ENCODE peak calls at places on chromosomes 12 and 14, in seven cellular contexts. D is tibial artery, A is stomach, U is K562, T is NB4, V is HFF-Myc, H is lung. M is an unnamed sample.
A peak's percentile ranks its signal among the peaks of the same experiment; 100 is the strongest.

GRCh38 chr12:112839386-112839972 is 47.9 kb downstream of the RPH3A start:
- DNase-seq in T (no peak), V (no peak), D (no peak), U (no peak), A (no peak), H (no peak), M (peak; percentile 82)

GRCh38 chr12:3009780-3010179 is 50.6 kb downstream of the TEAD4 start:
- DNase-seq in U (no peak), T (no peak), A (no peak), V (no peak), H (no peak), D (no peak), M (no peak)

GRCh38 chr12:96132819-96133218 is 61.4 kb upstream of the ELK3 start:
- DNase-seq in U (peak; percentile 21), V (peak; percentile 12), A (no peak), T (peak; percentile 77), H (no peak), D (no peak), M (no peak)

GRCh38 chr14:24954037-24954696 is 95.8 kb downstream of the STXBP6 start:
- DNase-seq in H (no peak), A (no peak), T (no peak), V (no peak), D (no peak), U (no peak), M (no peak)

GRCh38 chr12:54004063-54004840 is 4.3 kb downstream of the HOXC9 start:
- DNase-seq in D (no peak), T (peak; percentile 31), H (no peak), U (peak; percentile 72), V (no peak), A (no peak), M (no peak)

GRCh38 chr12:124397807-124398577 is 103.1 kb downstream of the RFLNA start:
- DNase-seq in U (peak; percentile 42), V (no peak), A (peak; percentile 92), H (peak; percentile 58), T (no peak), D (no peak), M (no peak)

GRCh38 chr12:45284096-45284901 is 68.4 kb downstream of the ANO6 start:
- DNase-seq in A (no peak), U (no peak), D (no peak), V (no peak), T (no peak), H (no peak), M (peak; percentile 85)

GRCh38 chr14:54174437-54174836 is 217.8 kb upstream of the BMP4 start:
- DNase-seq in D (no peak), A (no peak), H (no peak), V (no peak), T (no peak), U (no peak), M (no peak)

GRCh38 chr14:60188115-60188514 is 22.9 kb upstream of the DHRS7 start:
- DNase-seq in A (no peak), H (no peak), V (no peak), D (no peak), U (peak; percentile 22), T (peak; percentile 45), M (no peak)

GRCh38 chr12:1282670-1283361 is 291.8 kb downstream of the ERC1 start:
- DNase-seq in A (no peak), V (no peak), T (no peak), D (peak; percentile 70), H (no peak), U (no peak), M (no peak)

GRCh38 chr14:68939893-68940613 is 39.0 kb downstream of the ACTN1 start:
- DNase-seq in U (no peak), D (peak; percentile 98), H (no peak), A (peak; percentile 48), T (no peak), V (peak; percentile 69), M (peak; percentile 99)

GRCh38 chr14:53278602-53279506 is 125.7 kb upstream of the DDHD1 start:
- DNase-seq in D (no peak), T (peak; percentile 9), H (no peak), A (no peak), U (peak; percentile 45), V (peak; percentile 50), M (peak; percentile 65)

GRCh38 chr14:63777024-63777423 is 49.2 kb upstream of the SGPP1 start:
- DNase-seq in A (no peak), H (no peak), U (no peak), D (no peak), V (no peak), T (no peak), M (peak; percentile 22)

GRCh38 chr12:53050426-53051057 is 677 bp downstream of the TNS2 start:
- DNase-seq in T (no peak), U (no peak), D (no peak), H (peak; percentile 29), V (no peak), A (peak; percentile 20), M (no peak)

GRCh38 chr14:67694791-67695393 is 672 bp downstream of the RDH11 start:
- DNase-seq in H (peak; percentile 70), U (peak; percentile 88), D (peak; percentile 71), T (peak; percentile 85), V (peak; percentile 77), A (peak; percentile 80), M (peak; percentile 95)

GRCh38 chr12:64730585-64730964 is 28.6 kb downstream of the GNS start:
- DNase-seq in U (no peak), H (no peak), A (no peak), V (no peak), T (peak; percentile 38), D (no peak), M (no peak)
- H3K4me3 ChIP-seq in U (no peak overlapping the region), H (no peak overlapping the region), A (no peak overlapping the region), V (no peak overlapping the region), T (no peak overlapping the region), D (no peak overlapping the region), M (no peak overlapping the region)

GRCh38 chr14:23577004-23577681 is 1.4 kb downstream of the JPH4 start:
- DNase-seq in D (no peak), U (no peak), T (no peak), A (peak; percentile 44), H (no peak), V (no peak), M (no peak)

GRCh38 chr14:23577710-23578392 is 739 bp downstream of the JPH4 start:
- DNase-seq in U (no peak), V (no peak), A (peak; percentile 11), H (no peak), T (no peak), D (no peak), M (no peak)

GRCh38 chr14:23579739-23580138 is 1.1 kb upstream of the JPH4 start:
- DNase-seq in A (no peak), D (no peak), T (no peak), U (no peak), V (no peak), H (no peak), M (no peak)

GRCh38 chr14:23579311-23579630 is 681 bp upstream of the JPH4 start:
- DNase-seq in T (no peak), V (no peak), D (no peak), H (no peak), U (no peak), A (peak; percentile 11), M (no peak)

DNA sequence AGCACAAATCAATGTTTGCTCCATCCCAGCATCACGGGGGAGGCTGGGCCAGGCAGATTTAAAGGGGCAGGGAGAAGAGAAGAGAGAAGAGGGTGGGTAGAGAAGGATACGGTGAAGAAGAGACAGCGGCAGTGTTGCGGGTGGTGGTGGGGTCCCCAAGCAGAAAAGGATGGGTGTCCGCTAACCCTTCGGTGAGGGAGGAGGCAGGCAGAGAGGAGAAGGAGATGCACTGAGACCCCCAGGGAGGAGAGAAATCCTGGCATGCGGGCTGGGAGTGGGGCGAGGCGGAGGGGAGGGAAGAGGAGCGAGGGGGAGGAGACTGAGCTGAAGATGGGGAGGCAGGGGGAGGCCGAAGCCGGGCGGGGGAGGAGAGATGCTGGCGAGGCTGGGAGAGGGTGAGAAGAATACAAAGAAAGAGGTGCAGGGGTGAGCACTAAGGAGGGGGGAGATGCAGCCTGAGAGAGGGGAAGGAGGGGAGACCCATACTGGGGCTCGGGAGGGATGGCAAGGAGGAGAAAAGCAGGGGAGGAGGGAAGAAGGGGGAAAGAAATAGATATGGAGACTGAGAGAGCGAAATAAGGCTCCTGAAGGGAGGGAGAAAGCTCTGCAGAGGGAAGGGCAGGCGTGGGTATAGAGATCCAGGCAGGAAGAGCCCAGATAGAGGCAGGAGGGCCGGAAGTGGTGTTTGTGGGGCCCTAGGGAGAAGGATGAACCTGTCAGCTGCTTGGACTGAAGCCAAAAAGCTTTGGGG is at the start of gene JPH4:
- DNase-seq in U (no peak), H (no peak), T (no peak), A (peak; percentile 9), D (no peak), V (no peak), M (no peak)
- H3K4me3 ChIP-seq in U (no peak within 1 kb of the TSS), H (no peak within 1 kb of the TSS), T (no peak within 1 kb of the TSS), A (peak within 1 kb of the TSS; percentile 22), D (no peak within 1 kb of the TSS), V (no peak within 1 kb of the TSS), M (no peak within 1 kb of the TSS)

GRCh38 chr14:99272669-99273024 is 650 bp upstream of the BCL11B start:
- DNase-seq in H (no peak), D (no peak), A (no peak), U (no peak), V (no peak), T (no peak), M (no peak)

GRCh38 chr14:99270491-99271287 is 1.3 kb downstream of the BCL11B start:
- DNase-seq in V (no peak), D (peak; percentile 67), T (peak; percentile 57), U (no peak), A (no peak), H (no peak), M (no peak)

GRCh38 chr14:99271288-99271941 is 582 bp downstream of the BCL11B start:
- DNase-seq in T (peak; percentile 24), U (no peak), V (no peak), A (no peak), D (no peak), H (no peak), M (no peak)

GRCh38 chr14:99273025-99273723 is 1.2 kb upstream of the BCL11B start:
- DNase-seq in H (no peak), V (no peak), U (no peak), A (peak; percentile 26), D (no peak), T (peak; percentile 53), M (no peak)

DNA sequence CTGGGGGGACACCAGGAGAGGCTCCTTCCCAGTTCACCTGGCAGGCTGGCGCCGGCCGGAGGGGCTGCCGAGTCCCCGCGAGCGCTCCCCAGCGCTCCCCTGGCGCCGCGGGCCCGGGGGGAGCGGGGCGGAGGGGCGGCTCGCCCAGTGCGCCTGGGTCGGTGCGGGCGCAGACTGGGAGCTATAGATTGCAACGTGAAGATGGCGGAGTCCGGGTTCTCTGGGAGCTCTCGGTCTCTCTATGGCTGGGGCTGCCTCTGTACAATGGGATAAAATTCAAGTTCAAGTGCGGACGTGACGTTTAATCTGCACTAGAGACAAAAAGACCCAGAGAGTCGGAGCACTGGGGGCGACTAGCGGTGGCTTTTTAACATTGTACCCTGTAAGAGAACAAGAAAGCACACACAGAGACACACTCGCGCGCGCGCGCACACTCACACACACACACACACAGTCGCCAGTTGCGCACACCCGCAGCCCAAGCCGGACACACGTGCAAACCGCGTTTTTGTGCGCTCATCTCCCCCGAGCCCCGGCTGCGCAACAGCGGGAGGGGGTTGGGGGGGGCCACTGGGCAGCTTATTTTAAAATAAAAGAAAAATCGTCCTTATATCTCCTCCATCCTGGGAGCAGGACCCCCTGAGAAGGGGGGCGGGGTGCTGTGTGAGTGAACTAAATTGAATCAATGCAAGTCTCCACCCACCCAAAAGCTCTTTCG is at the start of gene BCL11B:
- DNase-seq in U (peak; percentile 56), V (peak; percentile 65), H (peak; percentile 57), T (peak; percentile 93), A (peak; percentile 56), D (peak; percentile 66), M (peak; percentile 87)
- H3K4me3 ChIP-seq in U (peak within 1 kb of the TSS; percentile 21), V (peak within 1 kb of the TSS; percentile 38), H (peak within 1 kb of the TSS; percentile 27), T (peak within 1 kb of the TSS; percentile 58), A (peak within 1 kb of the TSS; percentile 45), D (peak within 1 kb of the TSS; percentile 19), M (peak within 1 kb of the TSS; percentile 46)

GRCh38 chr14:50342211-50343080 is 30.3 kb downstream of the DMAC2L start:
- DNase-seq in V (no peak), H (no peak), A (no peak), D (peak; percentile 76), U (peak; percentile 90), T (no peak), M (peak; percentile 69)
- H3K4me3 ChIP-seq in V (peak overlapping the region; percentile 4), H (no peak overlapping the region), A (peak overlapping the region; percentile 13), D (peak overlapping the region; percentile 21), U (no peak overlapping the region), T (no peak overlapping the region), M (no peak overlapping the region)